ENCODE peak calls at places on chromosomes 2 and 18, in nine cellular contexts. One of them, this sample, is unnamed.

GRCh38 chr2:200484934-200485333 is 24.9 kb downstream of the KCTD18 start:
- DNase-seq in endothelial cell of umbilical vein: no peak
- DNase-seq in GM23248: peak
- DNase-seq in MM.1S: no peak
- DNase-seq in neural progenitor cell: no peak
- DNase-seq in astrocyte: no peak
- DNase-seq in H1: no peak
- DNase-seq in hepatocyte: no peak
- DNase-seq in HepG2: no peak
- DNase-seq in this sample: peak

GRCh38 chr2:113148606-113149552 is 21.5 kb downstream of the IL1RN start:
- DNase-seq in GM23248: no peak
- DNase-seq in hepatocyte: no peak
- DNase-seq in HepG2: no peak
- DNase-seq in H1: no peak
- DNase-seq in MM.1S: no peak
- DNase-seq in neural progenitor cell: no peak
- DNase-seq in astrocyte: no peak
- DNase-seq in endothelial cell of umbilical vein: no peak
- DNase-seq in this sample: peak

GRCh38 chr18:59966913-59967312 is 67.1 kb downstream of the PMAIP1 start:
- DNase-seq in neural progenitor cell: no peak
- DNase-seq in MM.1S: no peak
- DNase-seq in H1: no peak
- DNase-seq in endothelial cell of umbilical vein: no peak
- DNase-seq in hepatocyte: no peak
- DNase-seq in GM23248: no peak
- DNase-seq in HepG2: no peak
- DNase-seq in astrocyte: no peak
- DNase-seq in this sample: no peak

GRCh38 chr2:237677951-237678481 is 50.6 kb downstream of the LRRFIP1 start:
- DNase-seq in endothelial cell of umbilical vein: peak
- DNase-seq in MM.1S: no peak
- DNase-seq in neural progenitor cell: no peak
- DNase-seq in GM23248: peak
- DNase-seq in HepG2: peak
- DNase-seq in H1: no peak
- DNase-seq in hepatocyte: peak
- DNase-seq in astrocyte: peak
- DNase-seq in this sample: peak

GRCh38 chr18:939167-939566 is 34.5 kb downstream of the ADCYAP1 start:
- DNase-seq in endothelial cell of umbilical vein: no peak
- DNase-seq in astrocyte: peak
- DNase-seq in H1: no peak
- DNase-seq in MM.1S: no peak
- DNase-seq in HepG2: no peak
- DNase-seq in hepatocyte: no peak
- DNase-seq in GM23248: no peak
- DNase-seq in neural progenitor cell: no peak
- DNase-seq in this sample: peak

GRCh38 chr2:218265626-218266025 is 4.3 kb downstream of the AAMP start:
- DNase-seq in neural progenitor cell: no peak
- DNase-seq in H1: no peak
- DNase-seq in GM23248: no peak
- DNase-seq in endothelial cell of umbilical vein: no peak
- DNase-seq in MM.1S: no peak
- DNase-seq in astrocyte: no peak
- DNase-seq in hepatocyte: no peak
- DNase-seq in HepG2: no peak
- DNase-seq in this sample: no peak

GRCh38 chr18:30658306-30658705 is 384.2 kb downstream of the DSC3 start:
- DNase-seq in hepatocyte: no peak
- DNase-seq in H1: no peak
- DNase-seq in endothelial cell of umbilical vein: no peak
- DNase-seq in astrocyte: no peak
- DNase-seq in HepG2: no peak
- DNase-seq in GM23248: no peak
- DNase-seq in neural progenitor cell: no peak
- DNase-seq in MM.1S: no peak
- DNase-seq in this sample: no peak

GRCh38 chr2:120313695-120314615 is 32.0 kb upstream of the INHBB start:
- DNase-seq in endothelial cell of umbilical vein: no peak
- DNase-seq in GM23248: no peak
- DNase-seq in MM.1S: no peak
- DNase-seq in hepatocyte: peak
- DNase-seq in neural progenitor cell: no peak
- DNase-seq in H1: no peak
- DNase-seq in HepG2: peak
- DNase-seq in astrocyte: no peak
- DNase-seq in this sample: no peak

GRCh38 chr2:153519260-153519875 is 40.8 kb upstream of the RPRM start:
- DNase-seq in MM.1S: peak
- DNase-seq in astrocyte: peak
- DNase-seq in GM23248: peak
- DNase-seq in hepatocyte: peak
- DNase-seq in neural progenitor cell: peak
- DNase-seq in HepG2: peak
- DNase-seq in endothelial cell of umbilical vein: peak
- DNase-seq in H1: no peak
- DNase-seq in this sample: peak

GRCh38 chr2:212538156-212539144 is at the start of gene ERBB4:
- DNase-seq in HepG2: no peak
- DNase-seq in neural progenitor cell: peak
- DNase-seq in hepatocyte: peak
- DNase-seq in GM23248: peak
- DNase-seq in H1: no peak
- DNase-seq in MM.1S: no peak
- DNase-seq in astrocyte: no peak
- DNase-seq in endothelial cell of umbilical vein: peak
- DNase-seq in this sample: no peak

GRCh38 chr2:129646107-129646506 is 333.4 kb upstream of the RAB6C start:
- DNase-seq in neural progenitor cell: no peak
- DNase-seq in HepG2: no peak
- DNase-seq in astrocyte: no peak
- DNase-seq in H1: no peak
- DNase-seq in endothelial cell of umbilical vein: no peak
- DNase-seq in hepatocyte: no peak
- DNase-seq in GM23248: no peak
- DNase-seq in MM.1S: no peak
- DNase-seq in this sample: no peak

GRCh38 chr2:172215172-172215935 is 112.7 kb upstream of the DLX2 start:
- DNase-seq in endothelial cell of umbilical vein: no peak
- DNase-seq in hepatocyte: no peak
- DNase-seq in astrocyte: no peak
- DNase-seq in GM23248: no peak
- DNase-seq in HepG2: no peak
- DNase-seq in H1: no peak
- DNase-seq in MM.1S: no peak
- DNase-seq in neural progenitor cell: no peak
- DNase-seq in this sample: no peak

GRCh38 chr2:132703396-132703795 is 33.4 kb upstream of the LYPD1 start:
- DNase-seq in H1: no peak
- DNase-seq in MM.1S: no peak
- DNase-seq in GM23248: no peak
- DNase-seq in endothelial cell of umbilical vein: no peak
- DNase-seq in neural progenitor cell: no peak
- DNase-seq in hepatocyte: no peak
- DNase-seq in astrocyte: peak
- DNase-seq in HepG2: no peak
- DNase-seq in this sample: peak

GRCh38 chr2:65430515-65431416 is 1.6 kb downstream of the SPRED2 start:
- DNase-seq in MM.1S: peak
- DNase-seq in hepatocyte: peak
- DNase-seq in GM23248: peak
- DNase-seq in HepG2: peak
- DNase-seq in endothelial cell of umbilical vein: peak
- DNase-seq in neural progenitor cell: peak
- DNase-seq in H1: no peak
- DNase-seq in astrocyte: no peak
- DNase-seq in this sample: peak

DNA sequence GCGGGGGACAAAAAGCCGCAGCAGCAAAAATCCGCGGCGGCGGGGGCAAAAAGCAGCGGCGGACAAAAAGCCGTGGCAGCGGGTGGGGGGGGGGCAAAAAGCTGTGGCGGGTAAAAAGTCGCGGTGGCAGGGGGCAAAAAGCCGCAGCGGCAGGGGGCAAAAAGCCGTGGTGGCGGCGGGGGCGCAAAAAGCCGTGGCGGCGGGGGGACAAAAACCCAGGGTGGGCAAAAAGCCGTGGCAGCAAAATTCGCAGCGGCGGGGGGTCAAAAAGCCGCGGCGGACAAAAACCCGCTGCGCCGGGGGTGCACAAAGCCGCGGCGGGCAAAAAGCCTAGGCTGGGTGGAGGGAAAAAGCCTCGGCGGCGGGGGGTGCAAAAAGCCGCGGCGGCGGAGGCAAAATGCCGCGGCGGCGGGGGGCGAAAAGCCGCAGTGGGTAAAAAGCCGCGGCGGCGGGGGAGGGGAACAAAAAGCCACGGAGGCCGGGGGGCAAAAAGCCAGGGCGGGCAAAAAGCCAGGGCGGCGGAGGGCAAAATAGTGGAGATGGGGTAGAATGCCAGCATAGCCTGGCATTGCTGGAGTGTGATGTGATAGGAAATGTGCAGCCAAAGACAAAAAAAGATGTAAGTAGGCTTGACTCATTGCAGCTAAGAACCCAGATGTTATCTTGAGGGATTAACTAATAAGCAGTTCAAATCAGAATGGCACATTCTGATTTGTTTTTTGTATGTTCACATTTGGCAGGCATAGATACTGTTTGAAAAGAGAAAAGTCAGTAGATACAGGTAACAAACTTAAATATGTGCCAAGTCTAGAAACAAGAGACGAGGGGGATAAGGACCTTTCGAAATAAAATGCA is 1076.3 kb downstream of the RPIA start:
- DNase-seq in astrocyte: no peak
- DNase-seq in hepatocyte: no peak
- DNase-seq in HepG2: no peak
- DNase-seq in neural progenitor cell: no peak
- DNase-seq in GM23248: no peak
- DNase-seq in endothelial cell of umbilical vein: no peak
- DNase-seq in MM.1S: no peak
- DNase-seq in H1: no peak
- DNase-seq in this sample: no peak
- TF ChIP-seq EZH2 in astrocyte: peak
- TF ChIP-seq EZH2 in hepatocyte: no peak
- TF ChIP-seq EZH2 in HepG2: peak
- TF ChIP-seq EZH2 in neural progenitor cell: no peak
- TF ChIP-seq EZH2 in GM23248: peak
- TF ChIP-seq EZH2 in endothelial cell of umbilical vein: no peak
- TF ChIP-seq EZH2 in MM.1S: no peak
- TF ChIP-seq EZH2 in H1: no peak
- TF ChIP-seq EZH2 in this sample: no peak

GRCh38 chr2:126568734-126569133 is 87.2 kb upstream of the GYPC start:
- DNase-seq in endothelial cell of umbilical vein: no peak
- DNase-seq in H1: no peak
- DNase-seq in HepG2: no peak
- DNase-seq in MM.1S: no peak
- DNase-seq in astrocyte: no peak
- DNase-seq in GM23248: no peak
- DNase-seq in hepatocyte: no peak
- DNase-seq in neural progenitor cell: no peak
- DNase-seq in this sample: no peak
- TF ChIP-seq EZH2 in endothelial cell of umbilical vein: no peak
- TF ChIP-seq EZH2 in H1: no peak
- TF ChIP-seq EZH2 in HepG2: no peak
- TF ChIP-seq EZH2 in MM.1S: no peak
- TF ChIP-seq EZH2 in astrocyte: no peak
- TF ChIP-seq EZH2 in GM23248: no peak
- TF ChIP-seq EZH2 in hepatocyte: no peak
- TF ChIP-seq EZH2 in neural progenitor cell: no peak
- TF ChIP-seq EZH2 in this sample: no peak

GRCh38 chr2:17540813-17541513 is 467 bp downstream of the VSNL1 start:
- DNase-seq in H1: no peak
- DNase-seq in astrocyte: no peak
- DNase-seq in HepG2: no peak
- DNase-seq in GM23248: no peak
- DNase-seq in endothelial cell of umbilical vein: peak
- DNase-seq in hepatocyte: no peak
- DNase-seq in MM.1S: peak
- DNase-seq in neural progenitor cell: no peak
- DNase-seq in this sample: no peak
- TF ChIP-seq EZH2 in H1: no peak
- TF ChIP-seq EZH2 in astrocyte: no peak
- TF ChIP-seq EZH2 in HepG2: no peak
- TF ChIP-seq EZH2 in GM23248: no peak
- TF ChIP-seq EZH2 in endothelial cell of umbilical vein: peak
- TF ChIP-seq EZH2 in hepatocyte: peak
- TF ChIP-seq EZH2 in MM.1S: no peak
- TF ChIP-seq EZH2 in neural progenitor cell: no peak
- TF ChIP-seq EZH2 in this sample: no peak

GRCh38 chr2:174680221-174680620 is 82.6 kb upstream of the WIPF1 start:
- DNase-seq in MM.1S: no peak
- DNase-seq in GM23248: no peak
- DNase-seq in hepatocyte: no peak
- DNase-seq in astrocyte: no peak
- DNase-seq in endothelial cell of umbilical vein: no peak
- DNase-seq in neural progenitor cell: no peak
- DNase-seq in HepG2: no peak
- DNase-seq in H1: no peak
- DNase-seq in this sample: no peak

GRCh38 chr2:174682578-174683391 is 81.5 kb downstream of the CHRNA1 start:
- DNase-seq in HepG2: no peak
- DNase-seq in H1: no peak
- DNase-seq in hepatocyte: peak
- DNase-seq in endothelial cell of umbilical vein: peak
- DNase-seq in GM23248: peak
- DNase-seq in neural progenitor cell: peak
- DNase-seq in astrocyte: no peak
- DNase-seq in MM.1S: peak
- DNase-seq in this sample: peak

GRCh38 chr2:174681099-174681982 is 82.9 kb downstream of the CHRNA1 start:
- DNase-seq in hepatocyte: peak
- DNase-seq in H1: no peak
- DNase-seq in neural progenitor cell: peak
- DNase-seq in MM.1S: no peak
- DNase-seq in GM23248: peak
- DNase-seq in HepG2: peak
- DNase-seq in endothelial cell of umbilical vein: no peak
- DNase-seq in astrocyte: no peak
- DNase-seq in this sample: peak

GRCh38 chr2:174683392-174683759 is 80.9 kb downstream of the CHRNA1 start:
- DNase-seq in hepatocyte: peak
- DNase-seq in endothelial cell of umbilical vein: peak
- DNase-seq in MM.1S: no peak
- DNase-seq in H1: no peak
- DNase-seq in GM23248: peak
- DNase-seq in astrocyte: peak
- DNase-seq in neural progenitor cell: peak
- DNase-seq in HepG2: no peak
- DNase-seq in this sample: peak

DNA sequence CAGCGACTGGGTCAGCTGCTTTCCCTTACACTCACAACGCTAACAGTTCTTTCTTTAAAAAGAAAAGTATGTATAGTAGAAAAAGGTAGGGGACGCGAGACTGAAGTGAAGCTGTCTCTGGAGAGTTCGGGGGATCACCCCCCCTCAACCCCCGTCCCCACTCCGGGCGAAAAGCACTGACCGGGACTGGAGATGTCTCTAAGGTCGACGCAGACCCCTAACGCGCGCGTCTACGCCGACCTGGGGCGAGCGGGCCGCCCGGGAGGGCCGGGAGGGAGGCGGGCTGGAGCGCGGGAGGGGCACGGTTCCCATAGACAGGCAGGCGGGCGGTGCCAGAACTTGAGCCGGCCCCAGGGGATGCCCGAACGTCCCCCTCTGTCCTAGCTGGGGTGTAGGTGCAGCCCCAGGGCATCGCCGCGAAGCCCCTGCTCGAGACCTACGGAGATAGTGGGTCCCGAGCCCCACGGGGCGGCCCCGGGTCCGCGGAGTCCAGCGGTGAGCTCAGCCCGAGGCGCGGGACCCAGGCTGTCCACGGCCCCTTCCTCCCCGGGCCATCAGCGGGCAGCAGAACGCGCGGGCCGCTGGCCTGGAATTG is 82.2 kb downstream of the CHRNA1 start:
- DNase-seq in GM23248: peak
- DNase-seq in endothelial cell of umbilical vein: peak
- DNase-seq in hepatocyte: peak
- DNase-seq in MM.1S: no peak
- DNase-seq in neural progenitor cell: peak
- DNase-seq in HepG2: no peak
- DNase-seq in H1: no peak
- DNase-seq in astrocyte: no peak
- DNase-seq in this sample: peak
- TF ChIP-seq EZH2 in GM23248: no peak
- TF ChIP-seq EZH2 in endothelial cell of umbilical vein: no peak
- TF ChIP-seq EZH2 in hepatocyte: no peak
- TF ChIP-seq EZH2 in MM.1S: no peak
- TF ChIP-seq EZH2 in neural progenitor cell: peak
- TF ChIP-seq EZH2 in HepG2: peak
- TF ChIP-seq EZH2 in H1: peak
- TF ChIP-seq EZH2 in astrocyte: no peak
- TF ChIP-seq EZH2 in this sample: no peak